ENCODE peak calls at places on chromosomes 2 and 18, in four cellular contexts. One of them, this sample, is unnamed.
A peak's percentile ranks its signal among the peaks of the same experiment; 100 is the strongest.

GRCh38 chr2:167550448-167550847 is 662.2 kb downstream of the XIRP2 start:
- DNase-seq in endothelial cell of umbilical vein: peak; percentile 35
- DNase-seq in body of pancreas: no peak
- DNase-seq in uterus: no peak
- DNase-seq in this sample: no peak

GRCh38 chr2:119229716-119230115 is 6.1 kb downstream of the STEAP3 start:
- DNase-seq in endothelial cell of umbilical vein: no peak
- DNase-seq in uterus: no peak
- DNase-seq in body of pancreas: no peak
- DNase-seq in this sample: no peak

GRCh38 chr2:128422571-128422970 is 103.9 kb upstream of the HS6ST1 start:
- DNase-seq in endothelial cell of umbilical vein: no peak
- DNase-seq in body of pancreas: peak; percentile 7
- DNase-seq in uterus: no peak
- DNase-seq in this sample: peak; percentile 34

GRCh38 chr2:10326707-10327594 is 24.2 kb downstream of the HPCAL1 start:
- DNase-seq in body of pancreas: no peak
- DNase-seq in uterus: no peak
- DNase-seq in endothelial cell of umbilical vein: no peak
- DNase-seq in this sample: no peak

GRCh38 chr2:195759877-195760276 is 102.9 kb downstream of the SLC39A10 start:
- DNase-seq in body of pancreas: no peak
- DNase-seq in endothelial cell of umbilical vein: no peak
- DNase-seq in uterus: no peak
- DNase-seq in this sample: no peak

GRCh38 chr2:34961822-34962221 is 1362.7 kb upstream of the FAM98A start:
- DNase-seq in body of pancreas: no peak
- DNase-seq in uterus: no peak
- DNase-seq in endothelial cell of umbilical vein: no peak
- DNase-seq in this sample: no peak

GRCh38 chr2:47070920-47071824 is 83.9 kb downstream of the STPG4 start:
- DNase-seq in endothelial cell of umbilical vein: peak; percentile 65
- DNase-seq in uterus: peak; percentile 72
- DNase-seq in body of pancreas: peak; percentile 72
- DNase-seq in this sample: peak; percentile 58

GRCh38 chr2:36489296-36489695 is 108.7 kb downstream of the FEZ2 start:
- DNase-seq in uterus: no peak
- DNase-seq in body of pancreas: no peak
- DNase-seq in endothelial cell of umbilical vein: peak; percentile 50
- DNase-seq in this sample: no peak

GRCh38 chr18:48028716-48029115 is 98.3 kb upstream of the SMAD2 start:
- DNase-seq in body of pancreas: no peak
- DNase-seq in endothelial cell of umbilical vein: no peak
- DNase-seq in uterus: no peak
- DNase-seq in this sample: peak; percentile 56

GRCh38 chr2:128026422-128027277 is 1.2 kb downstream of the SAP130 start:
- DNase-seq in body of pancreas: no peak
- DNase-seq in uterus: no peak
- DNase-seq in endothelial cell of umbilical vein: peak; percentile 32
- DNase-seq in this sample: no peak

GRCh38 chr2:233418761-233419625 is 64.7 kb downstream of the DGKD start:
- DNase-seq in body of pancreas: peak; percentile 39
- DNase-seq in uterus: no peak
- DNase-seq in endothelial cell of umbilical vein: peak; percentile 87
- DNase-seq in this sample: no peak

GRCh38 chr2:241156997-241157441 is 6.8 kb downstream of the PPP1R7 start:
- DNase-seq in endothelial cell of umbilical vein: no peak
- DNase-seq in uterus: no peak
- DNase-seq in body of pancreas: no peak
- DNase-seq in this sample: no peak

GRCh38 chr2:120224735-120225548 is 1.7 kb upstream of the TMEM185B start:
- DNase-seq in body of pancreas: no peak
- DNase-seq in uterus: no peak
- DNase-seq in endothelial cell of umbilical vein: no peak
- DNase-seq in this sample: no peak

GRCh38 chr2:176854878-176855277 is 357.7 kb upstream of the HNRNPA3 start:
- DNase-seq in body of pancreas: no peak
- DNase-seq in uterus: no peak
- DNase-seq in endothelial cell of umbilical vein: no peak
- DNase-seq in this sample: no peak

GRCh38 chr2:74510272-74510671 is 2.8 kb upstream of the PCGF1 start:
- DNase-seq in uterus: no peak
- DNase-seq in body of pancreas: no peak
- DNase-seq in endothelial cell of umbilical vein: no peak
- DNase-seq in this sample: no peak

GRCh38 chr2:174138161-174138560 is 110.2 kb downstream of the OLA1 start:
- DNase-seq in body of pancreas: no peak
- DNase-seq in endothelial cell of umbilical vein: peak; percentile 64
- DNase-seq in uterus: no peak
- DNase-seq in this sample: no peak

GRCh38 chr2:100571668-100572067 is 8.9 kb downstream of the PDCL3 start:
- DNase-seq in uterus: no peak
- DNase-seq in body of pancreas: no peak
- DNase-seq in endothelial cell of umbilical vein: no peak
- DNase-seq in this sample: no peak

GRCh38 chr18:26429535-26429934 is 118.8 kb downstream of the KCTD1 start:
- DNase-seq in endothelial cell of umbilical vein: no peak
- DNase-seq in uterus: no peak
- DNase-seq in body of pancreas: no peak
- DNase-seq in this sample: no peak

GRCh38 chr2:48328972-48329723 is 200.8 kb upstream of the STON1 start:
- DNase-seq in uterus: no peak
- DNase-seq in endothelial cell of umbilical vein: peak; percentile 31
- DNase-seq in body of pancreas: no peak
- DNase-seq in this sample: no peak

GRCh38 chr2:19540739-19541503 is 182.5 kb upstream of the OSR1 start:
- DNase-seq in uterus: no peak
- DNase-seq in endothelial cell of umbilical vein: no peak
- DNase-seq in body of pancreas: no peak
- DNase-seq in this sample: peak; percentile 20

GRCh38 chr2:152477347-152478092 is 142.5 kb downstream of the FMNL2 start:
- DNase-seq in body of pancreas: no peak
- DNase-seq in uterus: no peak
- DNase-seq in endothelial cell of umbilical vein: no peak
- DNase-seq in this sample: no peak

GRCh38 chr2:239216614-239217273 is 184.1 kb downstream of the HDAC4 start:
- DNase-seq in body of pancreas: no peak
- DNase-seq in uterus: no peak
- DNase-seq in endothelial cell of umbilical vein: peak; percentile 14
- DNase-seq in this sample: peak; percentile 38

GRCh38 chr2:218323526-218324472 is 31.5 kb upstream of the TMBIM1 start:
- DNase-seq in uterus: peak; percentile 48
- DNase-seq in endothelial cell of umbilical vein: peak; percentile 77
- DNase-seq in body of pancreas: peak; percentile 39
- DNase-seq in this sample: no peak

GRCh38 chr2:237413293-237414055 is 490 bp downstream of the COL6A3 start:
- DNase-seq in uterus: no peak
- DNase-seq in endothelial cell of umbilical vein: no peak
- DNase-seq in body of pancreas: no peak
- DNase-seq in this sample: no peak

GRCh38 chr2:54206596-54206995 is 49.4 kb downstream of the TSPYL6 start:
- DNase-seq in uterus: no peak
- DNase-seq in endothelial cell of umbilical vein: peak; percentile 58
- DNase-seq in body of pancreas: no peak
- DNase-seq in this sample: no peak

GRCh38 chr2:112162956-112163355 is 24.8 kb downstream of the FBLN7 start:
- DNase-seq in uterus: no peak
- DNase-seq in body of pancreas: no peak
- DNase-seq in endothelial cell of umbilical vein: no peak
- DNase-seq in this sample: no peak

GRCh38 chr2:169997140-169997887 is 170.1 kb downstream of the UBR3 start:
- DNase-seq in endothelial cell of umbilical vein: no peak
- DNase-seq in uterus: no peak
- DNase-seq in body of pancreas: no peak
- DNase-seq in this sample: no peak

GRCh38 chr2:208820289-208820688 is 413.7 kb downstream of the PTH2R start:
- DNase-seq in uterus: no peak
- DNase-seq in endothelial cell of umbilical vein: no peak
- DNase-seq in body of pancreas: no peak
- DNase-seq in this sample: no peak

GRCh38 chr2:155320236-155320635 is 621.7 kb downstream of the KCNJ3 start:
- DNase-seq in body of pancreas: no peak
- DNase-seq in uterus: no peak
- DNase-seq in endothelial cell of umbilical vein: no peak
- DNase-seq in this sample: no peak

GRCh38 chr18:69636529-69637301 is 236.0 kb downstream of the DOK6 start:
- DNase-seq in uterus: no peak
- DNase-seq in endothelial cell of umbilical vein: peak; percentile 2
- DNase-seq in body of pancreas: no peak
- DNase-seq in this sample: no peak

GRCh38 chr18:63130176-63130575 is 189.4 kb downstream of the BCL2 start:
- DNase-seq in body of pancreas: no peak
- DNase-seq in uterus: no peak
- DNase-seq in endothelial cell of umbilical vein: no peak
- DNase-seq in this sample: no peak

GRCh38 chr18:58862851-58863538 is 1.7 kb upstream of the ZNF532 start:
- DNase-seq in uterus: peak; percentile 49
- DNase-seq in endothelial cell of umbilical vein: peak; percentile 55
- DNase-seq in body of pancreas: no peak
- DNase-seq in this sample: no peak

GRCh38 chr2:42788882-42789281 is 3.5 kb downstream of the HAAO start:
- DNase-seq in uterus: no peak
- DNase-seq in endothelial cell of umbilical vein: no peak
- DNase-seq in body of pancreas: no peak
- DNase-seq in this sample: no peak

GRCh38 chr2:179263460-179264237 is 983 bp downstream of the SESTD1 start:
- DNase-seq in endothelial cell of umbilical vein: peak; percentile 65
- DNase-seq in body of pancreas: peak; percentile 55
- DNase-seq in uterus: peak; percentile 37
- DNase-seq in this sample: peak; percentile 59

GRCh38 chr2:134133622-134134312 is 120.1 kb upstream of the MGAT5 start:
- DNase-seq in endothelial cell of umbilical vein: no peak
- DNase-seq in uterus: no peak
- DNase-seq in body of pancreas: no peak
- DNase-seq in this sample: no peak

GRCh38 chr2:239259173-239259572 is 141.6 kb downstream of the HDAC4 start:
- DNase-seq in body of pancreas: no peak
- DNase-seq in uterus: no peak
- DNase-seq in endothelial cell of umbilical vein: no peak
- DNase-seq in this sample: no peak

GRCh38 chr2:215410932-215411285 is 25.0 kb downstream of the FN1 start:
- DNase-seq in body of pancreas: no peak
- DNase-seq in endothelial cell of umbilical vein: peak; percentile 89
- DNase-seq in uterus: no peak
- DNase-seq in this sample: no peak

GRCh38 chr18:80109676-80110078 is 615 bp downstream of the ADNP2 start:
- DNase-seq in body of pancreas: no peak
- DNase-seq in endothelial cell of umbilical vein: peak; percentile 51
- DNase-seq in uterus: peak; percentile 33
- DNase-seq in this sample: peak; percentile 21

GRCh38 chr18:80106482-80107051 is 2.5 kb upstream of the ADNP2 start:
- DNase-seq in body of pancreas: peak; percentile 31
- DNase-seq in uterus: no peak
- DNase-seq in endothelial cell of umbilical vein: no peak
- DNase-seq in this sample: no peak

GRCh38 chr18:80108122-80108536 is 933 bp upstream of the ADNP2 start:
- DNase-seq in body of pancreas: peak; percentile 17
- DNase-seq in uterus: peak; percentile 24
- DNase-seq in endothelial cell of umbilical vein: no peak
- DNase-seq in this sample: no peak

GRCh38 chr18:80107396-80107795 is 1.7 kb upstream of the ADNP2 start:
- DNase-seq in endothelial cell of umbilical vein: no peak
- DNase-seq in uterus: no peak
- DNase-seq in body of pancreas: no peak
- DNase-seq in this sample: no peak

GRCh38 chr18:80108739-80109675 is at the start of gene ADNP2:
- DNase-seq in uterus: peak; percentile 76
- DNase-seq in endothelial cell of umbilical vein: peak; percentile 97
- DNase-seq in body of pancreas: peak; percentile 88
- DNase-seq in this sample: peak; percentile 76
- TF ChIP-seq POLR2A in uterus: peak; percentile 59
- TF ChIP-seq POLR2A in endothelial cell of umbilical vein: no peak
- TF ChIP-seq POLR2A in body of pancreas: peak; percentile 45
- TF ChIP-seq POLR2A in this sample: no peak

DNA sequence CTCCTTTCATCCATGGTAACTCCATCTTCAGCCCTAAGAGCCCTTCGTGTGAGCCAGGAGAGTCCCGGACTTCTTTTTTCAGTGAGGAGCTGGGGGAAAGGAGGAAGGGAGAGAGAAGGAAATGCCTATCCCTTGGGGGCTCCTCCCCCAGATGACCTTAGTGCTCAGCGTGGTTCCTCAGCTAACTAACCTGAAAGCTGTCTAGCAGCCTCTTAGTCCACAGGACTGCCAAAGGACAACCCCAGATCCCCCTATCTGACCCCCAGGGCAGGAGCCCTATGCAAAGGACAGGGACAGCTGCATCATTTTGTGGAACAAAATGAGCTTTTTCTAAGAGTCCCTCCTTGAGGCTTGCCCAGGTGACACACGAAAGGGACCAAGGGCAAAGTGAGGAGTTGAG is 7.9 kb downstream of the SPR start:
- DNase-seq in uterus: no peak
- DNase-seq in endothelial cell of umbilical vein: no peak
- DNase-seq in body of pancreas: no peak
- DNase-seq in this sample: no peak
- H3K27me3 ChIP-seq in uterus: no peaks in the 10 kb centered on the region
- H3K27me3 ChIP-seq in endothelial cell of umbilical vein: peaks cover 4% of the 10 kb centered on the region
- H3K27me3 ChIP-seq in body of pancreas: no peaks in the 10 kb centered on the region
- H3K27me3 ChIP-seq in this sample: peaks cover 18% of the 10 kb centered on the region

DNA sequence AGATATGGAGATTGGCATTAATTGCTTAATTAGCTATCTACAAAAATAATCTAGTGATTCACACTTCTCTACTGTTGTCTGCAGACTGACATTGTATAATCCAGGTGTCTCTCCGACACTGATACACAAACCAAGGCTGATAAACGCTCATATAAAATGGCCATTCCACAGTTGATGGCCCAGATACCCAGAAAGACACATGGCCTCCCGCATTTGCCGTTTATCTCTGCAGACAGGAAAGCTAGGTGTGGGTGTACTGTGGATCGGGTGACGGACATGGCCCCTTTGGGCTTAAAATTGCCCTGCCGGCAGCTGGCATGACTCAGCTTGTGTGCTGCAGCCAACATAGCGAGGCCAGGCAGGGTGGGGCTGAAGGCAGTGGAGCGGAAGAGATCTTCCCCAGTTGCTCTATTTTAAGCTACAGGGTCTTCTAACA is 18.5 kb downstream of the PMAIP1 start:
- DNase-seq in uterus: no peak
- DNase-seq in body of pancreas: no peak
- DNase-seq in endothelial cell of umbilical vein: no peak
- DNase-seq in this sample: no peak
- TF ChIP-seq POLR2A in uterus: no peak
- TF ChIP-seq POLR2A in body of pancreas: no peak
- TF ChIP-seq POLR2A in endothelial cell of umbilical vein: no peak
- TF ChIP-seq POLR2A in this sample: no peak

DNA sequence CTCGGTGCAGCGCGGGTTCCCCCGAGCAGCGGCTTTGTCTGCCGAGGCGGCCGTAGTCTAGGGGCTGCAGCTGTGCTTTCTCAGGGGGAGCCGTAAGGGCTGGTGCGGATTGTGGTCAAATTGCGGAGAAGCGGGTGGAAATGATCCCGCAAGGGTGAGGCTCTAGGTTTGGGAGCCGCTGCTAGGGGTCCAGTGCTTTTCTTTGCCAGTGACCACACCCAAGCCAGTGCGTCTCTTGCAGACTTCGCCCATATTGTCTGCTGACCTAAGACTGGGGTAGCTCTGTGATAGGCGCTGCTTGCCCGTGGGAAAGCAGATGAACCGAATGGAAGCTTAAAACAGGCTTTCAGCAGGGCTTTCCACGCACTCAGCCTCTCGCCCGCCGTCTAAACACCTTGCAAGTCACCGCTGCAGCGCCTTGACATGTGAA is 2.1 kb downstream of the DPYSL5 start:
- DNase-seq in body of pancreas: no peak
- DNase-seq in uterus: no peak
- DNase-seq in endothelial cell of umbilical vein: no peak
- DNase-seq in this sample: no peak
- H3K27me3 ChIP-seq in body of pancreas: peaks cover 41% of the 10 kb centered on the region
- H3K27me3 ChIP-seq in uterus: peaks cover 33% of the 10 kb centered on the region
- H3K27me3 ChIP-seq in endothelial cell of umbilical vein: peaks cover 65% of the 10 kb centered on the region
- H3K27me3 ChIP-seq in this sample: peaks cover 68% of the 10 kb centered on the region